ENCODE peak calls at places on chromosomes 13 and 19, in six cellular contexts. One of them, this sample, is unnamed.

GRCh38 chr13:111046590-111047141 is 68.4 kb upstream of the ARHGEF7 start:
- DNase-seq in GM12891: no peak
- DNase-seq in K562: peak
- DNase-seq in H1: no peak
- DNase-seq in GM12878: peak
- DNase-seq in HepG2: no peak
- DNase-seq in this sample: no peak

GRCh38 chr19:30580673-30581072 is 208.5 kb downstream of the ZNF536 start:
- DNase-seq in GM12891: no peak
- DNase-seq in K562: no peak
- DNase-seq in H1: no peak
- DNase-seq in GM12878: no peak
- DNase-seq in HepG2: no peak
- DNase-seq in this sample: no peak

GRCh38 chr19:29854033-29854432 is 42.2 kb downstream of the CCNE1 start:
- DNase-seq in GM12891: no peak
- DNase-seq in K562: no peak
- DNase-seq in H1: no peak
- DNase-seq in GM12878: no peak
- DNase-seq in HepG2: no peak
- DNase-seq in this sample: no peak

GRCh38 chr19:35249146-35249847 is 495 bp downstream of the LSR start:
- DNase-seq in GM12891: no peak
- DNase-seq in K562: peak
- DNase-seq in H1: no peak
- DNase-seq in GM12878: no peak
- DNase-seq in HepG2: no peak
- DNase-seq in this sample: no peak

GRCh38 chr13:97226788-97227627 is 4.9 kb downstream of the MBNL2 start:
- DNase-seq in GM12891: peak
- DNase-seq in K562: no peak
- DNase-seq in H1: no peak
- DNase-seq in GM12878: no peak
- DNase-seq in HepG2: no peak
- DNase-seq in this sample: no peak

GRCh38 chr13:93182406-93182805 is 44.2 kb upstream of the GPC6 start:
- DNase-seq in GM12891: no peak
- DNase-seq in K562: no peak
- DNase-seq in H1: no peak
- DNase-seq in GM12878: no peak
- DNase-seq in HepG2: no peak
- DNase-seq in this sample: no peak

GRCh38 chr19:32875428-32875827 is 5.9 kb upstream of the SLC7A9 start:
- DNase-seq in GM12891: no peak
- DNase-seq in K562: no peak
- DNase-seq in H1: no peak
- DNase-seq in GM12878: no peak
- DNase-seq in HepG2: no peak
- DNase-seq in this sample: no peak

GRCh38 chr19:35436477-35437141 is 11.4 kb upstream of the FFAR2 start:
- DNase-seq in GM12891: no peak
- DNase-seq in K562: no peak
- DNase-seq in H1: no peak
- DNase-seq in GM12878: no peak
- DNase-seq in HepG2: no peak
- DNase-seq in this sample: no peak

GRCh38 chr13:29532821-29533220 is 62.7 kb downstream of the SLC7A1 start:
- DNase-seq in GM12891: no peak
- DNase-seq in K562: no peak
- DNase-seq in H1: no peak
- DNase-seq in GM12878: no peak
- DNase-seq in HepG2: no peak
- DNase-seq in this sample: no peak

GRCh38 chr13:91647361-91647970 is 249.0 kb downstream of the GPC5 start:
- DNase-seq in GM12891: no peak
- DNase-seq in K562: peak
- DNase-seq in H1: peak
- DNase-seq in GM12878: no peak
- DNase-seq in HepG2: peak
- DNase-seq in this sample: no peak

GRCh38 chr13:29472317-29472961 is 123.0 kb downstream of the SLC7A1 start:
- DNase-seq in GM12891: peak
- DNase-seq in K562: peak
- DNase-seq in H1: no peak
- DNase-seq in GM12878: no peak
- DNase-seq in HepG2: peak
- DNase-seq in this sample: no peak

GRCh38 chr13:31209172-31209818 is 9.5 kb downstream of the B3GLCT start:
- DNase-seq in GM12891: no peak
- DNase-seq in K562: no peak
- DNase-seq in H1: no peak
- DNase-seq in GM12878: no peak
- DNase-seq in HepG2: no peak
- DNase-seq in this sample: no peak

GRCh38 chr13:94154362-94154761 is 325.1 kb downstream of the DCT start:
- DNase-seq in GM12891: no peak
- DNase-seq in K562: no peak
- DNase-seq in H1: no peak
- DNase-seq in GM12878: no peak
- DNase-seq in HepG2: peak
- DNase-seq in this sample: no peak

GRCh38 chr19:4246767-4247593 is at the start of gene YJU2:
- DNase-seq in GM12891: peak
- DNase-seq in K562: peak
- DNase-seq in H1: peak
- DNase-seq in GM12878: peak
- DNase-seq in HepG2: peak
- DNase-seq in this sample: peak

GRCh38 chr13:33125821-33126570 is 109.8 kb downstream of the KL start:
- DNase-seq in GM12891: no peak
- DNase-seq in K562: no peak
- DNase-seq in H1: peak
- DNase-seq in GM12878: no peak
- DNase-seq in HepG2: peak
- DNase-seq in this sample: no peak

GRCh38 chr13:39397866-39398265 is 205.1 kb downstream of the LHFPL6 start:
- DNase-seq in GM12891: no peak
- DNase-seq in K562: no peak
- DNase-seq in H1: no peak
- DNase-seq in GM12878: no peak
- DNase-seq in HepG2: no peak
- DNase-seq in this sample: no peak

GRCh38 chr19:40053491-40053890 is 2.5 kb downstream of the ZNF780B start:
- DNase-seq in GM12891: no peak
- DNase-seq in K562: no peak
- DNase-seq in H1: no peak
- DNase-seq in GM12878: no peak
- DNase-seq in HepG2: no peak
- DNase-seq in this sample: no peak

GRCh38 chr13:98598043-98598442 is 21.1 kb upstream of the STK24 start:
- DNase-seq in GM12891: no peak
- DNase-seq in K562: no peak
- DNase-seq in H1: no peak
- DNase-seq in GM12878: no peak
- DNase-seq in HepG2: peak
- DNase-seq in this sample: no peak

GRCh38 chr19:18220632-18221275 is 5.5 kb downstream of the PDE4C start:
- DNase-seq in GM12891: no peak
- DNase-seq in K562: peak
- DNase-seq in H1: no peak
- DNase-seq in GM12878: no peak
- DNase-seq in HepG2: no peak
- DNase-seq in this sample: no peak

GRCh38 chr13:31556376-31556775 is 182.9 kb upstream of the RXFP2 start:
- DNase-seq in GM12891: no peak
- DNase-seq in K562: no peak
- DNase-seq in H1: no peak
- DNase-seq in GM12878: no peak
- DNase-seq in HepG2: no peak
- DNase-seq in this sample: no peak

GRCh38 chr19:51091895-51092873 is 9.5 kb upstream of the KLK14 start:
- DNase-seq in GM12891: no peak
- DNase-seq in K562: no peak
- DNase-seq in H1: no peak
- DNase-seq in GM12878: no peak
- DNase-seq in HepG2: no peak
- DNase-seq in this sample: no peak

GRCh38 chr13:34817246-34817645 is 124.8 kb upstream of the NBEA start:
- DNase-seq in GM12891: no peak
- DNase-seq in K562: no peak
- DNase-seq in H1: no peak
- DNase-seq in GM12878: no peak
- DNase-seq in HepG2: no peak
- DNase-seq in this sample: no peak

GRCh38 chr13:34816118-34816517 is 126.0 kb upstream of the NBEA start:
- DNase-seq in GM12891: no peak
- DNase-seq in K562: no peak
- DNase-seq in H1: peak
- DNase-seq in GM12878: no peak
- DNase-seq in HepG2: no peak
- DNase-seq in this sample: no peak

GRCh38 chr13:34810996-34811395 is 131.1 kb upstream of the NBEA start:
- DNase-seq in GM12891: no peak
- DNase-seq in K562: no peak
- DNase-seq in H1: no peak
- DNase-seq in GM12878: no peak
- DNase-seq in HepG2: no peak
- DNase-seq in this sample: no peak

DNA sequence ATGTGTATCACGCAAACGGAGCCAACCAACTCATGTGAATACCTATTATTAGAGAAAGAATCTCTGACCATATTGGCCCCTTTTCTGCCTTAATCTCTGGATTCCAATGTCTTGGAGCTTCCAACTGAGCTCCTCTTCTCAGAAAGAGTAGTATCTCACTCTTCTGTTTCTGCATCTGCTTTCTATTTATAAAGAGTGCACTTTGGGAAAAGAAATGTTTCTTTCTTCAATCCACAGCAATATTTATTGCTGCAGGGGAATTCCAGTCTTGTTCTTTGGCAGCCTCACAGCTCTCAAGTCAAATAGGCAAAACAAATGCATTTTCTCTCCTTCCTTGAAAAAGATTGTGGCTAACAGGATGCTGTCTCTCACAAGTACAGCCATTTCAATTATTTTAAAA is 125.5 kb upstream of the NBEA start:
- DNase-seq in GM12891: no peak
- DNase-seq in K562: no peak
- DNase-seq in H1: no peak
- DNase-seq in GM12878: no peak
- DNase-seq in HepG2: no peak
- DNase-seq in this sample: no peak
- TF ChIP-seq TAF1 in GM12891: no peak
- TF ChIP-seq TAF1 in K562: no peak
- TF ChIP-seq TAF1 in H1: no peak
- TF ChIP-seq TAF1 in GM12878: no peak
- TF ChIP-seq TAF1 in HepG2: no peak
- TF ChIP-seq TAF1 in this sample: no peak

GRCh38 chr13:45370922-45371406 is 30.0 kb upstream of the TPT1 start:
- DNase-seq in GM12891: peak
- DNase-seq in K562: peak
- DNase-seq in H1: peak
- DNase-seq in GM12878: no peak
- DNase-seq in HepG2: no peak
- DNase-seq in this sample: peak
- TF ChIP-seq POLR2AphosphoS5 in GM12891: no peak
- TF ChIP-seq POLR2AphosphoS5 in K562: no peak
- TF ChIP-seq POLR2AphosphoS5 in H1: no peak
- TF ChIP-seq POLR2AphosphoS5 in GM12878: no peak
- TF ChIP-seq POLR2AphosphoS5 in HepG2: no peak
- TF ChIP-seq POLR2AphosphoS5 in this sample: no peak

DNA sequence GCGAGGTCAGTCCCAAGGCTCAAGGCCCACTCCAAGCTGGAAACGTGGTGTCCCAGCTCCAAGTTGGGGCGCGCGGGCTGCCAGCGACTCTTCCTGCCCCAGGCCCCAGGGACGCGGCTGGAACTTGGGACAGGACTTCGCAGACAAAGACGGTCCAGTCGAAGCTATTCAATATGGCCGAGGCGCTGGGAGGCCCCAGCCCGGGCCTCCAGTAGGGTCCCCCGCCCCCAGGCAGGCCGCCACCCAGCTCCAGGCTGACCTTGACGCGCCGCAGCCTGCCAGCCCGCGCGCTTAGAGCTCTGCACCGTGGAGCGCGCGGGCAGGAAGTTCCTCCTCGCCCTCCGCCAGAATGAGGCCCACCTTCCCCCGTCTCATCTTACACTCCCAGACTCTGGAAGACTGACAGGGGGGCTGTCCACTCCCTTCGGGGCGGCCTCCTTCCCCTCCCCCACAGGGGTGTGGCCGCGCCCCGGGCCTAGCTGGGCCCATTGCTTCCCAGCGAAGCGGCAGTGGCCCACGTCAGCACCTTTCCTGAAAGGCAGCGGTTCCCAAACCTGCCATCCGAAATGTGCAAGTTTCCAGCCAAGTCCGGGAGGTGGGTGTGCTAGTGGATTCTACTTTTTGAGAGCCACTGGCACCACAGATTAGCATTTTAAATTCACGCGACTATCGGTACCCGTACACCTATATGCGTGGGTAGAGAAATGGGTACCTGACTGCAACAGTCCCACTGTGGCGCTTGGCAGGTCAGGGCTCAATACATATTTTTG is at the start of gene CCDC8:
- DNase-seq in GM12891: no peak
- DNase-seq in K562: peak
- DNase-seq in H1: peak
- DNase-seq in GM12878: no peak
- DNase-seq in HepG2: no peak
- DNase-seq in this sample: no peak
- TF ChIP-seq POLR2A in GM12891: no peak
- TF ChIP-seq POLR2A in K562: peak
- TF ChIP-seq POLR2A in H1: peak
- TF ChIP-seq POLR2A in GM12878: no peak
- TF ChIP-seq POLR2A in HepG2: no peak
- TF ChIP-seq POLR2A in this sample: no peak

GRCh38 chr19:6459356-6460098 is at the start of gene SLC25A23:
- DNase-seq in GM12891: peak
- DNase-seq in K562: peak
- DNase-seq in H1: peak
- DNase-seq in GM12878: peak
- DNase-seq in HepG2: peak
- DNase-seq in this sample: peak
- TF ChIP-seq TAF1 in GM12891: no peak
- TF ChIP-seq TAF1 in K562: peak
- TF ChIP-seq TAF1 in H1: peak
- TF ChIP-seq TAF1 in GM12878: no peak
- TF ChIP-seq TAF1 in HepG2: no peak
- TF ChIP-seq TAF1 in this sample: no peak

This sample was measured in GM12892.